ENCODE peak calls at places on chromosomes 16 and 17, in seven cellular contexts. F, D, E, U, Q, O and T are unnamed samples.

GRCh38 chr16:57540906-57541753 is 1.3 kb upstream of the ADGRG5 start:
- DNase-seq in F (no peak), D (no peak), E (no peak), U (peak; percentile 3), Q (no peak), O (no peak), T (no peak)

GRCh38 chr16:86261379-86261778 is 248.9 kb upstream of the FOXF1 start:
- DNase-seq in F (no peak), D (no peak), E (no peak), U (peak; percentile 54), Q (no peak), O (no peak), T (no peak)

GRCh38 chr17:72997559-72997958 is 94.9 kb downstream of the SLC39A11 start:
- DNase-seq in F (no peak), D (no peak), E (no peak), U (no peak), Q (no peak), O (no peak), T (no peak)

GRCh38 chr17:31595666-31596381 is 204.3 kb downstream of the RAB11FIP4 start:
- DNase-seq in F (no peak), D (no peak), E (no peak), U (no peak), Q (no peak), O (no peak), T (no peak)

GRCh38 chr16:21940570-21940969 is 12.6 kb upstream of the UQCRC2 start:
- DNase-seq in F (no peak), D (no peak), E (no peak), U (no peak), Q (no peak), O (no peak), T (no peak)

GRCh38 chr16:58678716-58679115 is 5.9 kb downstream of the SLC38A7 start:
- DNase-seq in F (no peak), D (no peak), E (no peak), U (no peak), Q (no peak), O (no peak), T (no peak)

GRCh38 chr17:56319531-56319930 is 166.3 kb downstream of the ANKFN1 start:
- DNase-seq in F (no peak), D (peak; percentile 42), E (no peak), U (peak; percentile 47), Q (peak; percentile 48), O (no peak), T (no peak)

GRCh38 chr17:75823257-75824041 is 20.8 kb downstream of the UNC13D start:
- DNase-seq in F (no peak), D (no peak), E (no peak), U (no peak), Q (no peak), O (no peak), T (no peak)

GRCh38 chr17:59365383-59365981 is 34.0 kb downstream of the YPEL2 start:
- DNase-seq in F (peak; percentile 35), D (peak; percentile 57), E (no peak), U (no peak), Q (peak; percentile 77), O (no peak), T (no peak)

GRCh38 chr16:15466886-15467781 is 32.7 kb downstream of the BMERB1 start:
- DNase-seq in F (no peak), D (no peak), E (no peak), U (no peak), Q (no peak), O (no peak), T (no peak)

GRCh38 chr16:14186007-14186953 is 115.2 kb downstream of the MRTFB start:
- DNase-seq in F (peak; percentile 64), D (peak; percentile 47), E (no peak), U (peak; percentile 42), Q (no peak), O (no peak), T (no peak)

GRCh38 chr17:34654276-34654675 is 74.9 kb downstream of the TMEM132E start:
- DNase-seq in F (no peak), D (no peak), E (no peak), U (no peak), Q (no peak), O (no peak), T (no peak)

GRCh38 chr16:89216315-89217137 is 977 bp upstream of the ZNF778 start:
- DNase-seq in F (peak; percentile 76), D (peak; percentile 46), E (peak; percentile 82), U (peak; percentile 73), Q (peak; percentile 24), O (peak; percentile 73), T (peak; percentile 45)

GRCh38 chr17:13429201-13429600 is 172.5 kb downstream of the HS3ST3A1 start:
- DNase-seq in F (peak; percentile 12), D (no peak), E (no peak), U (no peak), Q (no peak), O (no peak), T (no peak)